ENCODE peak calls at places on chromosomes 16 and 17, in nine cellular contexts. R is heart left ventricle, X is GM20000, E is PC-3, O is H9, D is activated B cell treated with CpG ODN at 0.5 μM for 24 hours, P is sigmoid colon, S is breast epithelium, L is spleen. Q is an unnamed sample.
A peak's percentile ranks its signal among the peaks of the same experiment; 100 is the strongest.

GRCh38 chr17:1908699-1909309 is 79.0 kb downstream of the RPA1 start:
- DNase-seq in R (peak; percentile 57), X (peak; percentile 76), E (peak; percentile 78), O (peak; percentile 78), D (no peak), P (peak; percentile 75), S (peak; percentile 38), L (no peak), Q (peak; percentile 65)

GRCh38 chr16:12097523-12098428 is 121.2 kb downstream of the SNX29 start:
- DNase-seq in R (peak; percentile 52), X (no peak), E (peak; percentile 17), O (no peak), D (no peak), P (peak; percentile 76), S (no peak), L (peak; percentile 51), Q (no peak)

GRCh38 chr17:63701477-63702222 is 1.7 kb upstream of the LIMD2 start:
- DNase-seq in R (no peak), X (peak; percentile 77), E (no peak), O (no peak), D (peak; percentile 41), P (no peak), S (no peak), L (peak; percentile 93), Q (no peak)

GRCh38 chr17:34798581-34798980 is 162.7 kb downstream of the CCT6B start:
- DNase-seq in R (no peak), X (no peak), E (no peak), O (peak; percentile 74), D (no peak), P (no peak), S (no peak), L (no peak), Q (no peak)

GRCh38 chr17:1484586-1485310 is 7.7 kb downstream of the MYO1C start:
- DNase-seq in R (peak; percentile 72), X (peak; percentile 87), E (peak; percentile 39), O (peak; percentile 88), D (peak; percentile 82), P (peak; percentile 85), S (no peak), L (peak; percentile 92), Q (peak; percentile 82)

GRCh38 chr17:79844869-79845600 is 5.8 kb upstream of the CBX4 start:
- DNase-seq in R (peak; percentile 67), X (peak; percentile 88), E (peak; percentile 63), O (peak; percentile 83), D (peak; percentile 72), P (peak; percentile 75), S (no peak), L (peak; percentile 90), Q (no peak)

GRCh38 chr17:74457146-74457819 is 9.2 kb upstream of the CD300A start:
- DNase-seq in R (peak; percentile 73), X (peak; percentile 73), E (peak; percentile 88), O (peak; percentile 83), D (peak; percentile 73), P (peak; percentile 88), S (peak; percentile 63), L (peak; percentile 94), Q (peak; percentile 59)

GRCh38 chr16:9048302-9048700 is 43.1 kb upstream of the HAPSTR1 start:
- DNase-seq in R (no peak), X (no peak), E (peak; percentile 7), O (no peak), D (no peak), P (no peak), S (no peak), L (no peak), Q (no peak)

GRCh38 chr17:80892019-80892855 is 99.4 kb upstream of the CHMP6 start:
- DNase-seq in R (peak; percentile 83), X (peak; percentile 94), E (peak; percentile 98), O (no peak), D (no peak), P (peak; percentile 77), S (peak; percentile 54), L (peak; percentile 88), Q (no peak)

GRCh38 chr16:57235128-57236092 is 9.6 kb upstream of the ARL2BP start:
- DNase-seq in R (no peak), X (no peak), E (peak; percentile 28), O (no peak), D (no peak), P (no peak), S (no peak), L (no peak), Q (no peak)

GRCh38 chr16:88727871-88728270 is 21.6 kb downstream of the CTU2 start:
- DNase-seq in R (no peak), X (no peak), E (no peak), O (no peak), D (no peak), P (no peak), S (no peak), L (no peak), Q (no peak)

GRCh38 chr16:25224731-25225319 is 8.1 kb downstream of the AQP8 start:
- DNase-seq in R (no peak), X (no peak), E (no peak), O (no peak), D (no peak), P (no peak), S (no peak), L (no peak), Q (no peak)

GRCh38 chr17:7839890-7840260 is 5.9 kb downstream of the KDM6B start:
- DNase-seq in R (no peak), X (no peak), E (no peak), O (no peak), D (no peak), P (peak; percentile 63), S (no peak), L (no peak), Q (no peak)

GRCh38 chr17:21200590-21201301 is 13.2 kb downstream of the TMEM11 start:
- DNase-seq in R (no peak), X (no peak), E (no peak), O (no peak), D (no peak), P (no peak), S (peak; percentile 75), L (no peak), Q (no peak)

GRCh38 chr17:82679586-82680465 is 18.7 kb downstream of the RAB40B start:
- DNase-seq in R (no peak), X (no peak), E (no peak), O (peak; percentile 74), D (no peak), P (no peak), S (no peak), L (no peak), Q (no peak)

GRCh38 chr17:69179227-69179952 is 37.7 kb upstream of the ABCA6 start:
- DNase-seq in R (no peak), X (no peak), E (no peak), O (no peak), D (no peak), P (no peak), S (no peak), L (no peak), Q (no peak)

GRCh38 chr16:68097088-68097487 is 11.9 kb downstream of the NFATC3 start:
- DNase-seq in R (no peak), X (no peak), E (no peak), O (no peak), D (no peak), P (no peak), S (no peak), L (no peak), Q (no peak)

GRCh38 chr16:68093816-68094613 is 8.8 kb downstream of the NFATC3 start:
- DNase-seq in R (no peak), X (no peak), E (peak; percentile 32), O (no peak), D (no peak), P (no peak), S (no peak), L (no peak), Q (no peak)

GRCh38 chr16:68096491-68096890 is 11.3 kb downstream of the NFATC3 start:
- DNase-seq in R (no peak), X (no peak), E (no peak), O (no peak), D (no peak), P (no peak), S (no peak), L (no peak), Q (no peak)

GRCh38 chr16:68091604-68092261 is 6.6 kb downstream of the NFATC3 start:
- DNase-seq in R (no peak), X (no peak), E (peak; percentile 21), O (no peak), D (no peak), P (no peak), S (no peak), L (no peak), Q (no peak)

GRCh38 chr16:68094614-68094934 is 9.4 kb downstream of the NFATC3 start:
- DNase-seq in R (no peak), X (no peak), E (no peak), O (no peak), D (no peak), P (no peak), S (no peak), L (no peak), Q (no peak)
- TF ChIP-seq CTCF in R (no peak), X (no peak), E (no peak), O (peak; percentile 7), D (no peak), P (no peak), S (no peak), L (peak; percentile 11), Q (peak; percentile 57)

GRCh38 chr16:87410958-87411357 is 18.8 kb downstream of the MAP1LC3B start:
- DNase-seq in R (no peak), X (no peak), E (no peak), O (no peak), D (no peak), P (peak; percentile 61), S (no peak), L (peak; percentile 60), Q (no peak)
- TF ChIP-seq CTCF in R (no peak), X (no peak), E (no peak), O (peak; percentile 41), D (no peak), P (no peak), S (no peak), L (no peak), Q (no peak)

GRCh38 chr17:67272312-67273050 is 27.5 kb upstream of the HELZ start:
- DNase-seq in R (no peak), X (no peak), E (no peak), O (peak; percentile 75), D (no peak), P (no peak), S (no peak), L (no peak), Q (no peak)
- TF ChIP-seq CTCF in R (peak; percentile 13), X (no peak), E (peak; percentile 19), O (peak; percentile 71), D (no peak), P (no peak), S (no peak), L (peak; percentile 31), Q (peak; percentile 25)

DNA sequence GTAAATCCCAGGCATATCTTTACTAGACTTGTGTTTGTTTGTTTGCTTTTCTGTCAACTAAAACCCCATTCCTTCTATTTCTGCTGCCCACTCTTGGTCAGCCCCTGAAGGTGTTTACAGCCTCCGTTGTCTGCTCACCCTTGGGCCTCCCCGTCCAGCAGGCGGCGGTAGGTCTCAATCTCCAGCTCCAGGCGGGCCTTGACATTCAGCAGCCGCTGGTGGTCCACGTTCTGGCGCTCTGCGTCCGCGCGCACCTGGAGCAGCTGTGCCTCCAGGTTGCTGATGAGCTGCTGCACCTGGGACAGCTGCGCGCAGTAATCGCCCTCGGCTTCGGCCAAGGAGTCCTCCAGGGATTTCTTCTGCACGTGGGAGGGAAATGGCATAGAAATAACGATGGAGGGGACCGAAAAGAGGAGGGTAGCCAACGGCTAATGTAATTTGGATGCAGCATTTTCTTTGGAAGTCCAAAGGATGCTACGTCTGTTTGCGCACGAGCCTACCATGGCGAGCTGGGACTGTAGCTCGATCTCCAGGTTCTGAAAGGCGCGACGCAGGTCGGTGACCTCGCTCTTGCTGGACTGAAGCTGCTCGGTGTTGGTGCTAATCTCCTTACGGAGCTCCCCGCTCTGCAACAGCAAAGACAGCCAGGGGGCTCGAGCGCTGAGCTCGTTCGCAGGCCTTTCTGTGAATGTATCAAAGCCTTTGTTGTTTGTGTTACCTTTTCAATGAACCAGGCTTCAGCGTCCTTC is 3.9 kb downstream of the KRT12 start:
- DNase-seq in R (no peak), X (peak; percentile 16), E (no peak), O (peak; percentile 97), D (no peak), P (no peak), S (no peak), L (no peak), Q (no peak)
- TF ChIP-seq CTCF in R (no peak), X (peak; percentile 33), E (no peak), O (peak; percentile 89), D (no peak), P (no peak), S (no peak), L (peak; percentile 21), Q (peak; percentile 28)